ENCODE peak calls at places on chromosomes 3 and 15, in six cellular contexts. W is lung, P is nucleus accumbens, I is GM03348, T is retina, A is HS-5. F is an unnamed sample.

GRCh38 chr15:97995881-97996603 is 35.5 kb downstream of the ARRDC4 start:
- DNase-seq in T (peak; percentile 22), A (no peak), I (peak; percentile 18), W (no peak), P (no peak), F (peak; percentile 40)

GRCh38 chr3:73060302-73060723 is 1.1 kb upstream of the EBLN2 start:
- DNase-seq in A (no peak), P (no peak), T (no peak), I (peak; percentile 42), W (no peak), F (no peak)

GRCh38 chr3:133162906-133163305 is 124.7 kb downstream of the TMEM108 start:
- DNase-seq in I (no peak), T (peak; percentile 21), P (no peak), A (no peak), W (no peak), F (no peak)

GRCh38 chr3:168693870-168694269 is 598.1 kb upstream of the GOLIM4 start:
- DNase-seq in T (no peak), W (no peak), A (no peak), I (no peak), P (no peak), F (no peak)

GRCh38 chr15:56918907-56919707 is 663 bp downstream of the TCF12 start:
- DNase-seq in I (peak; percentile 78), A (no peak), W (peak; percentile 41), T (peak; percentile 88), P (no peak), F (peak; percentile 70)

GRCh38 chr3:64321747-64322146 is 96.5 kb upstream of the PRICKLE2 start:
- DNase-seq in A (peak; percentile 69), P (no peak), W (no peak), T (no peak), I (peak; percentile 66), F (no peak)

GRCh38 chr3:21158801-21159564 is 592.0 kb downstream of the ZNF385D start:
- DNase-seq in A (peak; percentile 41), T (no peak), I (peak; percentile 27), W (no peak), P (no peak), F (no peak)

GRCh38 chr3:77348244-77348855 is 308.5 kb downstream of the ROBO2 start:
- DNase-seq in A (no peak), W (no peak), P (no peak), T (no peak), I (no peak), F (peak; percentile 8)

GRCh38 chr3:19734453-19734852 is 199.6 kb downstream of the EFHB start:
- DNase-seq in I (no peak), W (no peak), P (no peak), A (no peak), T (no peak), F (no peak)

GRCh38 chr3:22319446-22319845 is 568.4 kb upstream of the ZNF385D start:
- DNase-seq in P (no peak), I (no peak), T (no peak), A (peak; percentile 39), W (no peak), F (no peak)

GRCh38 chr15:61364871-61365270 is 135.8 kb upstream of the RORA start:
- DNase-seq in P (no peak), A (no peak), I (no peak), T (peak; percentile 51), W (no peak), F (no peak)

F was measured in K562.